ENCODE peak calls at places on chromosome 7, in six cellular contexts. X is A549; K is cardiac muscle cell; A is body of pancreas; F is stimulated activated CD4-positive, alpha-beta T cell treated with anti-CD3 and anti-CD28 coated beads, Interleukin-12 subunit alpha, Interleukin-12 subunit beta, amount 100 ng/mL, for 4 hours; P is astrocyte of the spinal cord. S is an unnamed sample.

GRCh38 chr7:113199841-113200240 is 81.5 kb upstream of the SMIM30 start:
- DNase-seq in A (no peak), X (no peak), K (peak; percentile 55), F (no peak), P (peak; percentile 73), S (peak; percentile 57)

GRCh38 chr7:78649976-78650375 is 803.5 kb downstream of the MAGI2 start:
- DNase-seq in X (no peak), A (no peak), P (no peak), K (no peak), F (no peak), S (no peak)

GRCh38 chr7:47357398-47357797 is 224.5 kb downstream of the TNS3 start:
- DNase-seq in P (no peak), K (no peak), A (no peak), F (no peak), X (no peak), S (no peak)

GRCh38 chr7:84783161-84783803 is 403.6 kb downstream of the SEMA3D start:
- DNase-seq in F (no peak), K (peak; percentile 48), X (peak; percentile 10), P (peak; percentile 12), A (no peak), S (no peak)

GRCh38 chr7:148242271-148242801 is 348.2 kb upstream of the C7orf33 start:
- DNase-seq in P (peak; percentile 23), X (peak; percentile 62), F (no peak), K (peak; percentile 68), A (peak; percentile 39), S (peak; percentile 1)

GRCh38 chr7:36032362-36032818 is 120.7 kb upstream of the EEPD1 start:
- DNase-seq in P (peak; percentile 27), K (no peak), A (no peak), F (no peak), X (peak; percentile 31), S (no peak)

GRCh38 chr7:108286290-108286904 is 156.2 kb upstream of the LAMB4 start:
- DNase-seq in X (no peak), K (no peak), A (no peak), F (no peak), P (no peak), S (no peak)

GRCh38 chr7:50266893-50267386 is 37.6 kb upstream of the IKZF1 start:
- DNase-seq in A (peak; percentile 33), K (no peak), P (no peak), F (peak; percentile 61), X (no peak), S (no peak)

GRCh38 chr7:91632234-91632947 is 248.1 kb downstream of the MTERF1 start:
- DNase-seq in A (no peak), X (no peak), P (no peak), K (no peak), F (no peak), S (no peak)

GRCh38 chr7:112533591-112533990 is 52.8 kb downstream of the LSMEM1 start:
- DNase-seq in K (no peak), P (no peak), X (no peak), F (no peak), A (no peak), S (no peak)

GRCh38 chr7:122588621-122589020 is 110.3 kb downstream of the RNF133 start:
- DNase-seq in X (no peak), A (no peak), F (no peak), K (no peak), P (peak; percentile 4), S (no peak)

GRCh38 chr7:22949944-22950343 is 64.0 kb downstream of the HYCC1 start:
- DNase-seq in K (peak; percentile 23), A (no peak), X (no peak), F (no peak), P (no peak), S (no peak)

GRCh38 chr7:91565499-91566331 is 301.5 kb downstream of the FZD1 start:
- DNase-seq in A (peak; percentile 51), F (no peak), P (peak; percentile 57), K (no peak), X (peak; percentile 36), S (no peak)

GRCh38 chr7:13050703-13051102 is 363.3 kb downstream of the ARL4A start:
- DNase-seq in F (no peak), K (peak; percentile 81), P (peak; percentile 65), A (no peak), X (peak; percentile 66), S (peak; percentile 50)

GRCh38 chr7:1849351-1849951 is 179.4 kb downstream of the ELFN1 start:
- DNase-seq in A (no peak), P (no peak), K (no peak), X (no peak), F (no peak), S (no peak)

GRCh38 chr7:158397885-158398284 is 189.7 kb downstream of the PTPRN2 start:
- DNase-seq in K (no peak), P (no peak), A (no peak), X (no peak), F (no peak), S (no peak)

S was measured in amniotic stem cell.